ENCODE peak calls at places on chromosome 9, in four cellular contexts. D, T, J and N are unnamed samples.

GRCh38 chr9:75169623-75170022 is 81.3 kb downstream of the OSTF1 start:
- DNase-seq in T (peak), J (peak), D (no peak), N (no peak)

GRCh38 chr9:122059214-122059978 is 33.7 kb downstream of the TTLL11 start:
- DNase-seq in D (no peak), T (no peak), J (no peak), N (no peak)

GRCh38 chr9:8447618-8448017 is 648.0 kb upstream of the DMAC1 start:
- DNase-seq in J (no peak), D (no peak), T (no peak), N (no peak)

GRCh38 chr9:115209601-115210306 is 91.8 kb upstream of the TNC start:
- DNase-seq in T (peak), J (peak), D (no peak), N (no peak)

GRCh38 chr9:117247271-117247670 is 167.6 kb downstream of the ASTN2 start:
- DNase-seq in D (no peak), J (peak), T (peak), N (no peak)

GRCh38 chr9:4197548-4197947 is 102.3 kb downstream of the GLIS3 start:
- DNase-seq in D (no peak), T (peak), J (no peak), N (no peak)

GRCh38 chr9:126788046-126788445 is 16.8 kb upstream of the ZBTB43 start:
- DNase-seq in T (no peak), J (peak), D (no peak), N (no peak)

GRCh38 chr9:34211395-34211794 is 32.6 kb downstream of the UBAP1 start:
- DNase-seq in J (no peak), T (no peak), D (no peak), N (no peak)

GRCh38 chr9:89854715-89855475 is 250.1 kb downstream of the GADD45G start:
- DNase-seq in J (no peak), D (no peak), T (no peak), N (no peak)

GRCh38 chr9:79512251-79512650 is 59.5 kb upstream of the TLE4 start:
- DNase-seq in J (no peak), T (no peak), D (no peak), N (no peak)

GRCh38 chr9:132411091-132411508 is 1.1 kb downstream of the CFAP77 start:
- DNase-seq in J (peak), D (peak), T (peak), N (peak)

GRCh38 chr9:134286513-134287245 is 39.6 kb upstream of the RXRA start:
- DNase-seq in T (no peak), J (no peak), D (no peak), N (no peak)

GRCh38 chr9:13770956-13771355 is 491.5 kb upstream of the MPDZ start:
- DNase-seq in D (no peak), T (no peak), J (no peak), N (no peak)

GRCh38 chr9:117084221-117084620 is 330.6 kb downstream of the ASTN2 start:
- DNase-seq in J (peak), D (no peak), T (no peak), N (no peak)

GRCh38 chr9:81080185-81080584 is 609.2 kb downstream of the TLE1 start:
- DNase-seq in J (no peak), D (no peak), T (no peak), N (no peak)

GRCh38 chr9:81082251-81082650 is 607.1 kb downstream of the TLE1 start:
- DNase-seq in D (no peak), T (no peak), J (no peak), N (no peak)

GRCh38 chr9:81080900-81081299 is 608.4 kb downstream of the TLE1 start:
- DNase-seq in D (no peak), T (no peak), J (no peak), N (no peak)

GRCh38 chr9:81083821-81084512 is 605.4 kb downstream of the TLE1 start:
- DNase-seq in D (no peak), T (peak), J (peak), N (no peak)

GRCh38 chr9:81083062-81083461 is 606.3 kb downstream of the TLE1 start:
- DNase-seq in J (peak), D (no peak), T (no peak), N (no peak)
- TF ChIP-seq CTCF in J (peak), D (peak), T (no peak), N (peak)

GRCh38 chr9:93129286-93129685 is 4.8 kb downstream of the NINJ1 start:
- DNase-seq in J (no peak), T (no peak), D (no peak), N (no peak)

GRCh38 chr9:93129691-93130500 is 4.2 kb downstream of the NINJ1 start:
- DNase-seq in T (no peak), J (no peak), D (no peak), N (no peak)

GRCh38 chr9:93131599-93132286 is 2.3 kb downstream of the NINJ1 start:
- DNase-seq in J (no peak), T (no peak), D (no peak), N (no peak)

GRCh38 chr9:93132287-93132927 is 1.6 kb downstream of the NINJ1 start:
- DNase-seq in J (peak), D (no peak), T (no peak), N (no peak)

GRCh38 chr9:93130861-93131481 is 3.1 kb downstream of the NINJ1 start:
- DNase-seq in D (no peak), T (no peak), J (no peak), N (no peak)
- TF ChIP-seq CTCF in D (no peak), T (no peak), J (peak), N (no peak)

GRCh38 chr9:120701248-120701647 is 13.0 kb downstream of the MEGF9 start:
- DNase-seq in T (no peak), D (no peak), J (no peak), N (no peak)
- TF ChIP-seq CTCF in T (no peak), D (no peak), J (no peak), N (no peak)

GRCh38 chr9:35814841-35815543 is at the start of gene HINT2:
- DNase-seq in D (peak), J (peak), T (peak), N (peak)

GRCh38 chr9:35812025-35812602 is at the start of gene SPAG8:
- DNase-seq in J (peak), T (peak), D (peak), N (peak)

GRCh38 chr9:35814106-35814840 is 569 bp downstream of the HINT2 start:
- DNase-seq in J (peak), T (peak), D (peak), N (peak)

GRCh38 chr9:35811364-35812024 is 568 bp downstream of the SPAG8 start:
- DNase-seq in D (no peak), J (peak), T (no peak), N (no peak)

DNA sequence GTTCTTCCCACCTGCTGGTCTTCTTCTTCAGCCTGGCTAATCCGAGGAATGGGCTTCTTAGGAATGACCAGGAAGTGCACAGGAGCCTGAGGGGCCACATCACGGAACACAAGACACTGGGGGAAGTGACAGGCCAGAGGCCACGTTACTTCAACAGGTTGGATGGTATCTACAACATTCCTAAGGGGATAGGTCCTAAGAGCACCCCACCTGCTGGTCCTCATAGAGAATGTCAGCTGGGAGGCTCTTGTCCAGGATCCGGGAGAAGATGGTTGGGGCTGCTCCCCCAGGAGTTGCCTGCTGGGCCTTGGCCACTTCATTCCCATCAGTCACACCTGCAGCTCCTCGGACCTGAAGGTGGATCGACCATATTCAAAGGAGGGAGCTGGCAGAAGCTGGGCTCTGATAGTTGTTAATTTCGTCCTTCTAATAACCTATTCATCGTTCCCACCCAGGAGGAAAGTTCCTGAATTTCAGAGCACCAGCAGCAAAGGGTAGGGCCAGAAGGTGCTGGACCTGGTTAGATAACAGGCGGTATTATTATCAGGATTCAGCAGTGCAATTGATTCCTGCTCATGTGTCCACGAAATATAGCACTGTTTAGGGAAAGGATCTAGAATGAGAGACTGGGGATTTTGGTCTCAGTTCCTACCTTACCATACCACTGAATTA is 1.3 kb downstream of the HINT2 start:
- DNase-seq in J (peak), T (peak), D (no peak), N (no peak)
- TF ChIP-seq CTCF in J (peak), T (peak), D (peak), N (peak)

GRCh38 chr9:88532320-88532719 is 2.7 kb upstream of the NXNL2 start:
- DNase-seq in J (peak), T (peak), D (peak), N (peak)
- TF ChIP-seq CTCF in J (peak), T (no peak), D (no peak), N (peak)

GRCh38 chr9:16154570-16155078 is 601.8 kb downstream of the CCDC171 start:
- DNase-seq in T (peak), D (peak), J (peak), N (peak)
- TF ChIP-seq CTCF in T (peak), D (peak), J (peak), N (peak)

DNA sequence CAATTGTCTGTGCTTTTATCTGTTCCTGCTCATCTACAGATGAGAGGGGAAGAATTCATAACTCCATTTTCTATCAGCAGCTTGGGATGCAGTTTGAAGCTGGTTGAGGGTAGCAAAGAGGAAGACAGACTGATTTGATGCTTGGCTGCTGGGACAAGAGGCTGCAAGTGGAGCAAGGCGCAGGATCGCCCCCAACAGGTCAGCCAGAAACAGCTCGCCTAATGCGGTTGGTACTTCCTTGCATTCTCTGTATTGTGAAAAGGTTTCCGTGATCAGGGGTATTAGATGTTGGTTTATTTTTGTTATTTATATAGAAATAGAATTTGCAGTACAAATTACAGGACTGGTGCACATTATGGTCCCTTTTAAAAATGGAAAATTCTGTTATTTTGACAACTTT is 40.6 kb downstream of the ZNF883 start:
- DNase-seq in D (no peak), T (no peak), J (peak), N (peak)
- TF ChIP-seq CTCF in D (peak), T (peak), J (peak), N (peak)

DNA sequence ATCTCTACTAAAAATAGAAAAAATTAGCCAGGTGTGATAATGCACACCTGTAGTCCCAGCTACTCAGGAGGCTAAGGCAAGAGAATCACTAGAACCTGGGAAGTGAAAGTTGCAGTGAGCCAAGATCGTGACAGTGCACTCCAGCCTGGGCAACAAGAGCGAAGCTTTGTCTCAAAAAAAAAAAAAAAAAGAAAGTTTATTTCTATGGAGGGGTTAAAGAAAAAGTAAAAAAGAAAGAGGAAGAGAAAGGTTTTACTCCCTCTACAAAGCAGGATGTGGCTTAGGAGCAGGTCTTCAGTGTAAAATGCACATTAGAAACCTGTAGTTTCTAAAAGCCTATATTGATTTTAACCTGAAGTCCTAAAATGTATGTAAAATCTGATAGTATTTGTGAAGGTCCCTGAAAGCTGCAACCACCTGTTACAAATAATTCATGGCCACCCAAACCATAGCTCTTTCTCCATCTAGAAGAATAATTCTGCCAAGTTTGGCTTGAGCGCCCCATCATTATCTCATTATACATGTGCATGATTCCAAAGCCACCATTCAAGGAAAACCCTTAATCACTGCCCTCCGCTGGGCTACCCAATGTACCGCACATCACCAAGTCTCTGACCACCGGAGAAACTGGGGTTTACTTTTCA is 3.4 kb downstream of the FNBP1 start:
- DNase-seq in J (peak), D (no peak), T (no peak), N (no peak)
- TF ChIP-seq CTCF in J (peak), D (no peak), T (no peak), N (peak)

DNA sequence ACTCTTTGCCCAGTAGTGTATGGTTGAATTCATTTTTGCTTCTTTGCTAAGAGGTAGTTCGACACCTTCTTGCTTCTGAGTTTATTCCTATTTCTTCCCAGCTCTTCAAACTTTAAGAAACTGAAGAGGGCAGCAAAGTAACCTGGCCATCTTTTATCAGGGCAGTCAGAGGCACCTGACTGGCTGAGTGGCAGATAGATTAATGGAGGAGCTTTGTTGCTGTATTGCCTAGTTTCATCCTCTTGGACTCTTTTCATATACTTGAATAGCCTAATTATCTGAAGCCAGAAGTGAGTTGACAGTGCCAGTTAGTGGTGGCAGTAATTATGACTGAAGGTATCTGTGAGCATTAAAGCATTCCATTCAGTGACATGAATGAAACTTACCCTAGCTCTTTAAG is 82.5 kb downstream of the UHRF2 start:
- DNase-seq in J (no peak), D (no peak), T (peak), N (no peak)
- TF ChIP-seq CTCF in J (no peak), D (no peak), T (peak), N (no peak)

DNA sequence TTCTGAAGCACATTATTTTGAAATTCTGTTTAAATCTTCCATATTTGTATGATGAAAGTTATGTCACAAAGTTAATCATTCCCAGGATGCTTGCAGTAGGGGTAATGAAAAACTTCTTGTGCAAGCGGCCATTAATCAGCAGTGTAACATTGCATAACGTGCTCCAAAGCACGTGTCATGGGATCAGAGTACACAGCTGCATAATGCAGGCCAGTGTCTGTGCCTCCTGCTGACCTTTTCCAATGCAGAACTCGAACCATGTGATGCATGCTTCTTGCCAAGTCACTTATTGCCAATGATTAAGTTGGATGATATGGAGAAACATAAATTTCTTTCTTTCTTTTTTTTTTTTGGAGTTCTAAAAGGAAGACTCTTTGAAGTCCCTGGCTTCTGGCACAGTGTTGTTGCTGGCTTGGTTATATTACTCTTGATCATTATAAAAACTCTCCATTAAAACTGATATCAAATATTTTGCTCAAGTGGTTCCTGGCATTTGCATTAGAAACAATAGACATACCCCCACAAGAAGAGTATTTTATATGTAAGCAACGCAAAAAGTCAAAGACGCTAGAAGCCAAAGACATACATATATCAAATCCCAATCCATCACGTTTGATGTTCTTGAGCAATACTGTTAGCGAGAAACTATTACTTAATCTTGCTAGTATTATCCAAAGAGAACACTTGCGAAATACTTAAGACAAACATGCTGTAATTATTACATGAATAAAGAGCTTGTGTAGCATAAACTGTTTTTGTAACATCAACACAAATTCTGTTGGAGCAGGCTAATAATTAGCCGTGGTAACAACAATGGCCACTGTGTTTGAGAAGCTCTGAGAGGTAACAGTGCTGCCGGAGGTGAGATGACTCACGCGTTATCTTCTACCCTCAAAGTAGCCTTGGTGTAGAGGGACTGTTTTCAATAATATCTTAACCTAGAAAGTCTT is 164.2 kb downstream of the AUH start:
- DNase-seq in T (peak), J (peak), D (no peak), N (no peak)
- TF ChIP-seq CTCF in T (no peak), J (no peak), D (no peak), N (no peak)